ENCODE peak calls at places on chromosomes 3 and 15, in nine cellular contexts. Y is A549, L is ovary, P is tibial nerve, G is suprapubic skin, V is K562, R is stomach, Q is sigmoid colon, I is SK-N-SH. C is an unnamed sample.

GRCh38 chr3:159872374-159873109 is 116.1 kb upstream of the IL12A start:
- DNase-seq in P (no peak), Y (peak; percentile 84), V (no peak), G (no peak), L (no peak), I (no peak), R (no peak), Q (no peak), C (no peak)

GRCh38 chr3:194271459-194272035 is 79.6 kb downstream of the CPN2 start:
- DNase-seq in I (no peak), Q (no peak), P (no peak), L (no peak), R (no peak), V (no peak), G (no peak), Y (no peak), C (no peak)

GRCh38 chr3:13399603-13400002 is 20.5 kb downstream of the NUP210 start:
- DNase-seq in I (no peak), R (no peak), V (no peak), L (no peak), G (no peak), Q (no peak), Y (no peak), P (no peak), C (no peak)

GRCh38 chr3:87167634-87168456 is 59.3 kb upstream of the CHMP2B start:
- DNase-seq in R (no peak), Y (peak; percentile 2), G (no peak), P (peak; percentile 62), Q (no peak), I (peak; percentile 1), V (peak; percentile 20), L (no peak), C (no peak)

GRCh38 chr15:90097475-90097874 is 4.8 kb downstream of the IDH2 start:
- DNase-seq in Y (no peak), V (no peak), I (no peak), P (no peak), R (no peak), L (no peak), G (no peak), Q (no peak), C (peak; percentile 44)

GRCh38 chr3:49903451-49904424 is at the start of gene MST1R:
- DNase-seq in G (no peak), I (no peak), L (peak; percentile 78), Q (peak; percentile 84), R (peak; percentile 94), V (peak; percentile 90), P (peak; percentile 38), Y (peak; percentile 76), C (peak; percentile 94)

GRCh38 chr15:88651971-88652370 is 13.2 kb downstream of the ISG20 start:
- DNase-seq in L (no peak), G (peak; percentile 59), Y (no peak), P (no peak), Q (peak; percentile 56), V (no peak), I (no peak), R (no peak), C (no peak)

GRCh38 chr15:38266247-38266996 is 13.8 kb downstream of the SPRED1 start:
- DNase-seq in P (peak; percentile 8), I (no peak), G (no peak), V (no peak), Q (no peak), R (no peak), L (no peak), Y (no peak), C (no peak)

GRCh38 chr15:41967506-41968206 is 4.7 kb downstream of the EHD4 start:
- DNase-seq in I (no peak), Y (no peak), G (peak; percentile 71), V (no peak), R (peak; percentile 27), Q (peak; percentile 71), P (peak; percentile 40), L (no peak), C (peak; percentile 28)

GRCh38 chr15:85545185-85545584 is 164.8 kb downstream of the AKAP13 start:
- DNase-seq in L (no peak), P (peak; percentile 61), V (no peak), R (no peak), G (no peak), Y (no peak), Q (no peak), I (no peak), C (no peak)

GRCh38 chr15:99401971-99402732 is 150.9 kb downstream of the LRRC28 start:
- DNase-seq in I (peak; percentile 51), P (no peak), R (no peak), Y (no peak), L (no peak), Q (no peak), V (no peak), G (no peak), C (no peak)

GRCh38 chr3:67976683-67977082 is 322.3 kb upstream of the SUCLG2 start:
- DNase-seq in V (no peak), Q (no peak), Y (no peak), G (no peak), I (no peak), L (no peak), P (no peak), R (no peak), C (no peak)

GRCh38 chr3:127734754-127735473 is 62.2 kb downstream of the ABTB1 start:
- DNase-seq in P (peak; percentile 32), Y (no peak), L (peak; percentile 46), I (no peak), G (no peak), V (no peak), Q (no peak), R (no peak), C (no peak)

GRCh38 chr3:70811880-70812279 is 499.4 kb upstream of the MDFIC2 start:
- DNase-seq in P (peak; percentile 72), Q (peak; percentile 70), I (no peak), Y (no peak), V (no peak), R (no peak), G (no peak), L (no peak), C (no peak)

DNA sequence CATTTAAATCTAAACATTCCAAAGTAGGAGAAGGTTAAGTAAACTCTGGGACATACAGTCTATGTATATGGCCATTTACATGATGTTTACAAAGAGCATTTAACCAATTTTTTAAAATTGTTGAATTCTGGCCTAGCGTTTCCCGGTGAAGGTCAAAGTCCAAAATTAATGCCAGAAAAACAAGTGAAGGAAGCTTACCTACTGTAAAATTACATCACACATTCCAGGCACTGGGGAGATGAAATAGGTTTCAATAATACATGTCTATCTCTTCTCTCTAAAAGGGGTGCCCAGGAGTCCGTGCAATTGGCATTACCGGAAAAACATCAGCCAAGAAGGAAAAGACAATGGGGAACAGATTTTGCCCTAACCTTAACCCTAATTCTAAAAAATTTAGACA is 358.8 kb downstream of the VPS13C start:
- DNase-seq in Q (no peak), L (no peak), G (no peak), R (no peak), P (no peak), Y (no peak), V (no peak), I (no peak), C (no peak)
- TF ChIP-seq EP300 in Q (no peak), L (no peak), G (no peak), R (no peak), P (no peak), Y (no peak), V (no peak), I (no peak), C (no peak)

GRCh38 chr3:146967786-146968185 is 362.6 kb upstream of the PLSCR5 start:
- DNase-seq in P (no peak), R (no peak), V (no peak), Y (no peak), L (no peak), I (no peak), Q (no peak), G (no peak), C (no peak)

GRCh38 chr3:146970236-146970635 is 365.1 kb upstream of the PLSCR5 start:
- DNase-seq in Q (no peak), L (no peak), I (no peak), G (no peak), V (no peak), Y (no peak), P (no peak), R (no peak), C (no peak)

GRCh38 chr3:146966124-146966523 is 361.0 kb upstream of the PLSCR5 start:
- DNase-seq in L (no peak), Q (no peak), P (no peak), G (no peak), R (no peak), Y (no peak), V (no peak), I (no peak), C (no peak)

GRCh38 chr3:146969356-146969755 is 364.2 kb upstream of the PLSCR5 start:
- DNase-seq in V (no peak), G (no peak), P (no peak), R (no peak), Q (no peak), L (no peak), Y (no peak), I (no peak), C (no peak)

GRCh38 chr3:146968204-146968651 is 363.1 kb upstream of the PLSCR5 start:
- DNase-seq in G (no peak), P (no peak), Q (no peak), V (no peak), Y (no peak), L (no peak), I (no peak), R (no peak), C (no peak)
- TF ChIP-seq EP300 in G (no peak), P (no peak), Q (no peak), V (no peak), Y (no peak), L (no peak), I (peak; percentile 13), R (no peak), C (no peak)

DNA sequence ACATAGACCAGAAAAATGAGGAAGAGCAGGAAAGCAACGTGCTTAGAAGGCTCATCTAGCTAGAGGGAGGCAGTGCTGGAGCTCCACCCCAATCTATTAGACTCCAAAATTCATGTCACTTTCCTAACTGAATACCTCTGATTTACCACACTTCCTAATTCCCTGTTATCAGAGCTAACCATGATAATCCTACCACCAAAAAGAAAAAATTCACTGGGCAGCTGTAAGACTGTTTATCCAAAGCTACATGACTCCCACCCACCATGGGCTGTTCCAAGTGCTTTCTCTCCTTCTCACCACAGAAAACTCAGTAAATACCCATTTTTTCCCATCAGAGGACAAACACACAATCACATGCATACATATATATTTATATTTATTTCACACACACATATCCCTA is 479.5 kb upstream of the WNT5A start:
- DNase-seq in L (no peak), V (no peak), P (no peak), Y (no peak), R (no peak), G (no peak), I (no peak), Q (no peak), C (no peak)
- TF ChIP-seq EP300 in L (no peak), V (no peak), P (no peak), Y (no peak), R (no peak), G (no peak), I (no peak), Q (no peak), C (no peak)

DNA sequence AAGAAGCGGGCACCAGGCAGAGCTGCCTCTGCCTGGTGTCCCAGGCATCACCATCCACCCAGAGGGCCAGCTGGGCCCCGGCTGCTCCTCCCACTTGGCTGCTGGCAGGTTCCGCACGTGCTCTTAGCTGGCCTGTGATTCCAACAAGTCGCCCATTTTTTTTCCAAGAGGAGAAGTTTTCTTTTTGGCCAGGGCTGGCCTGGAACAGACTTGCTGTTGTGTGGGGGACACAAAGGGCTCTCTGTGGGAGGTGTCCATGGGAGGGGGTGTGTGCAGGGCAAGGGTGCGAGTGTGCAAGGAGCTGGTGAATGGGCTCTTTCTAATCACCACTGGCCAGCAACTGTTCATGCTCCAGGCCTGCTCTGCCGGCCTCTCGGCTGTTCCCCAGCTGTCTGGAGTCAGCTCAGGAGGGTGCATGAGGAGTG is 7.3 kb downstream of the AMOTL2 start:
- DNase-seq in G (peak; percentile 80), R (peak; percentile 67), V (no peak), P (no peak), I (no peak), Q (peak; percentile 85), Y (no peak), L (no peak), C (no peak)
- TF ChIP-seq EP300 in G (no peak), R (no peak), V (no peak), P (peak; percentile 93), I (no peak), Q (no peak), Y (no peak), L (no peak), C (no peak)